ENCODE peak calls at places on chromosomes 5 and 9, in four cellular contexts. V, K, N and M are unnamed samples.

GRCh38 chr5:135400866-135401265 is 1.8 kb upstream of the MACROH2A1 start:
- DNase-seq in V (no peak), K (no peak), N (no peak), M (no peak)

GRCh38 chr5:128376577-128376976 is 161.5 kb downstream of the FBN2 start:
- DNase-seq in V (no peak), K (no peak), N (no peak), M (no peak)

GRCh38 chr5:66333192-66333591 is 189.1 kb downstream of the SREK1 start:
- DNase-seq in V (no peak), K (no peak), N (peak), M (no peak)

GRCh38 chr9:36548454-36548853 is 24.2 kb upstream of the MELK start:
- DNase-seq in V (no peak), K (no peak), N (no peak), M (no peak)

GRCh38 chr5:90709323-90710148 is 150.9 kb downstream of the ADGRV1 start:
- DNase-seq in V (no peak), K (no peak), N (peak), M (peak)

GRCh38 chr9:137317021-137317978 is 15.2 kb upstream of the NRARP start:
- DNase-seq in V (no peak), K (no peak), N (no peak), M (no peak)

GRCh38 chr5:56479701-56480304 is 246.7 kb upstream of the ANKRD55 start:
- DNase-seq in V (no peak), K (no peak), N (no peak), M (peak)

GRCh38 chr9:92308893-92309292 is 15.4 kb upstream of the IARS1 start:
- DNase-seq in V (no peak), K (no peak), N (no peak), M (no peak)

GRCh38 chr5:178368716-178369300 is 136.2 kb upstream of the PHYKPL start:
- DNase-seq in V (no peak), K (no peak), N (no peak), M (no peak)

GRCh38 chr5:36491860-36492259 is 114.5 kb upstream of the SLC1A3 start:
- DNase-seq in V (no peak), K (no peak), N (no peak), M (no peak)

DNA sequence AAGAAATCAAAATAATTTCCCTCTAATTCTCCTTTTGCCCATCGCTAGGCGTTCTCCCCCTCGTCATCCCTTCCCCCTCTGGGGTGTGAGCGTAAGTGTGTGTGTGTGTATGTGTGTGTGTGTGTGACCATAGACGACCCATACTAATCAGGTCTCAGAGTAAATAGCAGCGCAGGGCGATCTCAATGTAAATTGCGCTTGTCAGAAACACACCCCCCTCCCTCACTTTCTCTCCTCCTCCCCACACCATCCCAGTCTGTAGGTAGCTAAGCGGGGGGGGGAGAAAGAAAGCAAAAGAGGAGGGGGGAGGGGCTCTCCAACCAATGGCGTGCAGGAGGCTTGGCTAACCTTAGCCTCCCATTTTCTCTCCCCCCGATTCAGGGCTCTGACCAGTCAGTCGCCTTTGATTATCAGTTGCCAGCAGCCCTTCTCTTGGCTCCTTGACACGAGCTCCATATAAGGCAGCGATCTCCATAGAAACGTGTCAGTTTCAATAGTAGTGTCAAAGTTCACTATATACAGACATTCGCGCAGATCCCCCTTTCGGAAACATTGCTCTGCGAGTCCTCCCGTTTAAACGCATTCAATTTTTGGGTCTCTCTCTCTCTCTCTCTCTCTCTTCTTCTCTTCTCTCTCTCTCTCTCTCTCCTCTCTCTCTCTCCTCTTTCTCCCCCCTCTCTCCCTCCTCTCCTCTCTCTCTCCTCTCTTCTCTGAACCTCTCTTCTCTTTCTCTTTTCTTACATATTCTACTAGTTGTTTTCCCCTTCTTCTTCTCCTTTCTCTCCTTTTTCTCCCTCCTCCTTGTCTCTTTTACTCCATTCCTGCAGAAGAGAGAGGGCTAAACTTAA is at the start of gene NR2F1:
- DNase-seq in V (peak), K (peak), N (no peak), M (peak)
- TF ChIP-seq POLR2A in V (peak), K (peak), N (no peak), M (no peak)

GRCh38 chr5:139848508-139849100 is 53.0 kb downstream of the PSD2 start:
- DNase-seq in V (no peak), K (no peak), N (peak), M (peak)
- H3K4me3 ChIP-seq in V (peak), K (peak), N (peak), M (no peak)

DNA sequence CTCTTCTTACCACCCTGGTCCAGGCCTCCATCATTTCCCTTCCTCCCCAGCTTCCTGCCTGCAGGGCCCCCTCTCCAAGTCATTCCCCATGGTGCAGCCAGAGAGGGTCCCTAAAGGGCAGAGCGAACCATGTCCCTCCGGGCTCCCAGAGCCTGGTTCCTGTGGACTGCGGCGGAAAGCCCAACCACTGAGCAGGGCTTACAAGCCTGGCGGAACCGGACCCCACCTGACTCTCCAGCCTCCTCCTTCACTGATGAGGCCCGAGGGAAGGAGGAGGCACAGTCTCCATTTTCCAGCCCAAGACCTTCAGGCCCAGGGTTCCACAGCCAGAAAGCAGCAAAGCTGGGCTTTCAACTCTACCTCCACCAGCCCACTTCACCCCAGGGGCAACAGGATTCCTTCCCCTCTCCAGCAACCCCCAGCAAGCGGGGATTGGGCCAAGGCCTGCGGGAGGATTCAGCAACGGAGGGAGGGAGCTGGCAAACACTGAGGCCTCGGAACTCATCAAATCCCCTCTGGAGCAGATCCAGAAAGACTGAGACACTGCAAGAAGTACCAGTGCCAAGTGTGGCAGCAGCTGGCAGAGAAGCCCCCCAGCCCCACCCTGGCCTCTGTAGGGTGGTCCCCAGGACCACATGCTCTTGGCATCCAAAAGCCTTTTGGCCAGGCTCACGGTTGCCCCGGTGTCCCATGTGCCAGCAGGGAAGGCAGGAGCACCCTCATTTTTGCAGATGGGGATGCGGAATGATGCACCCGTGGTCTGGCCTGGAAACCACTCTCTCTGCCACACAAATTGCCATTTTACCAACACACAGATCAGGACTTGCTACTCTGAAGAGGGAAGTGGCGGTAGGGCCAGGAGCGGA is 3.1 kb downstream of the FAM163B start:
- DNase-seq in V (no peak), K (no peak), N (no peak), M (no peak)
- H3K27ac ChIP-seq in V (no peak), K (no peak), N (no peak), M (no peak)

DNA sequence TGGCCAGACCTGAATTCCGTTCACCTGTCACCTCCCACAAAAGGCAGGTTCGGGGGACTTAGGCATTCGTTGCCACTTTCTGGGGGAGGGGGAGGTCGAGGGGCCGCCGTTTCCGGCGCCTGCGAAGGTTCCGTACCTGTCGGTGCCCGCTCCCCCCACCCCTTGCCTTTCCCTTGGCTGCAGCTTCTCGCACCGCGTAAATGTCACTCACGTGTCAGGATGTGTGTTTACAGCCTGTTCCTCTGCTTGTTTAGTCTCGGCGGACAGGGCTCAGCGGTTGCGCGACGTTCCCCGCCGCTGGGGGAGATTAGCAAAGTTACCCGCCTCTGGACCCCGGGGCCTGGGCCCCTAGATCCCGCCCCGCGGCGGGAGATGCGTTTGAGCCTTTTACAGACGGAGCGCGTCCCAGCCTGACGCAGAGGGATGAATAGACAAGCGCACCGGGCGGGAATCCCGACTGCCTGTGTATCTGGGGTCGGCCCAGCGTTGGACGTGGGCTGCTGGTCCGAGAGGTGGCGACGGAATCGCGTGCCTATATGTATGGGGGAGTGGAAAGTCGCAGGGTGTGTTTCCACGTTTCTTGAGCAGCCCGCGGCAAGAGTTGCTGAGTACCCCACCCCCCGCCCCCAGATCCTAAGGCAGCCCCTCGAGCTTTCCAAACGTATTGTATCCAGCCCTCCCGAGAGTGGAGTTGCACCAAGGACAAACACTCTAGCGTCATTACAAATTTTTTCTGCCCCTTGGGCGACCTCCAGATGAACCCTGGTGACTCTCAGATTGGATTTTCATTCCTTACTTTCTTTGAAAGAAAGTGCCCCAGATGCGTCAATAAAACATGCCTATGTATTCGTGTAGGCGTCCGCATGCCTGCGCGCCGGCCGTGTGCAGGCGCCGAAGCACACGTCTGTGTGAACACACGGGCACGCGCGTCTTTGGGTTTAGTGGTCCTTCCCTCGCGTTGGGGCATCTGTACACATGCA is 2.4 kb upstream of the LHX2 start:
- DNase-seq in V (no peak), K (no peak), N (no peak), M (no peak)
- TF ChIP-seq POLR2A in V (no peak), K (no peak), N (no peak), M (no peak)

GRCh38 chr9:106866243-106866642 is 3.3 kb downstream of the ZNF462 start:
- DNase-seq in V (no peak), K (no peak), N (no peak), M (no peak)
- H3K4me3 ChIP-seq in V (no peak), K (no peak), N (no peak), M (no peak)

DNA sequence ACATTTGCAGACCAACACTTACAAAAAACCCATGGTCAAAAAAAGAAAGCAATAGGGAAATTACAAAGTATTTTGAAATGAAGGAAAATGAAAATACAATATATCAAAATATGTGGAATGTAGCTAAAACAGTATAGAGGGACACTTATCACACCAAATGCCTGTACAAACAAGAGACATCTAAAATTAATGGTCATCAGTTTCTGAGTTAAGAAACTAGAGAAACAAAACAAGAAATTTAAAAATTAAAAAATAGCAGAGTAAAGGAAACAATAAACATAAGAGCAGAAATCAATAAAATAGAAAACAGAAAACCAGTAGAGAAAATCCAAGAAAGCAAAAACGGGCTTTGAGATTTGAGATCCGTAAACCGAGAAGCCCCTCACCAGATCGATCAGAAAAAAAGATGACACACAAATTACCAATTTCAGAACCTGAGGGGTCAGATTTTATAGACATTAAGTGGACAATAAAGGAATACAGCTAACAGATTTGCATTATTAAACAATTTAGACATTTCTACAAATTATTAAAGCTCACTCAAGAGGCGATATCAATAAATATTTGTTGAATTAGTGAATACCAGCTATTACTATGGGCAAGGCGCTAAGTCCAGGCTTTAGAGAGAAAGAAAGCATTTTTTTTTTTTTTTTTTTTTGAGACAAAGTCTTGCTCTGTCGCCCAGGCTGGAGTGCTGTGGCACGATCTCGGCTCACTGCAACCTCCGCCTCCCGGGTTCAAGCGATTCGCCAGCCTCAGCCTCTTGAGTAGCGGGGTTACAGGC is 1.0 kb upstream of the TENT2 start:
- DNase-seq in V (no peak), K (no peak), N (no peak), M (no peak)
- H3K27ac ChIP-seq in V (peak), K (peak), N (peak), M (peak)

GRCh38 chr5:2917093-2917492 is 165.6 kb upstream of the IRX2 start:
- DNase-seq in V (no peak), K (no peak), N (no peak), M (no peak)
- TF ChIP-seq POLR2A in V (no peak), K (no peak), N (no peak), M (no peak)

GRCh38 chr9:1086517-1086916 is 36.4 kb downstream of the DMRT2 start:
- DNase-seq in V (no peak), K (no peak), N (no peak), M (no peak)

GRCh38 chr9:1077616-1078015 is 27.5 kb downstream of the DMRT2 start:
- DNase-seq in V (no peak), K (no peak), N (no peak), M (no peak)

GRCh38 chr9:1087120-1087881 is 37.1 kb downstream of the DMRT2 start:
- DNase-seq in V (no peak), K (no peak), N (no peak), M (no peak)

GRCh38 chr9:1083325-1083913 is 33.3 kb downstream of the DMRT2 start:
- DNase-seq in V (no peak), K (peak), N (peak), M (peak)
- H3K4me3 ChIP-seq in V (peak), K (peak), N (peak), M (no peak)

GRCh38 chr5:96641922-96642640 is 20.1 kb upstream of the CAST start:
- DNase-seq in V (no peak), K (no peak), N (no peak), M (no peak)
- H3K27ac ChIP-seq in V (no peak), K (no peak), N (no peak), M (no peak)